ENCODE peak calls at places on chromosome 3, in six cellular contexts. R, M, Y, G, A and P are unnamed samples.

GRCh38 chr3:63995056-63995576 is 28.2 kb downstream of the PSMD6 start:
- DNase-seq in Y (no peak), M (no peak), R (no peak), A (peak; percentile 21), G (no peak), P (no peak)

GRCh38 chr3:178482981-178483380 is 53.3 kb upstream of the KCNMB2 start:
- DNase-seq in R (no peak), Y (no peak), M (no peak), A (no peak), G (no peak), P (no peak)

GRCh38 chr3:61936344-61936937 is 375.1 kb downstream of the PTPRG start:
- DNase-seq in M (peak; percentile 78), G (no peak), R (no peak), A (peak; percentile 55), Y (no peak), P (no peak)

GRCh38 chr3:171846594-171846993 is 3.4 kb downstream of the TMEM212 start:
- DNase-seq in M (no peak), Y (peak; percentile 15), R (no peak), G (peak; percentile 83), A (no peak), P (peak; percentile 78)

GRCh38 chr3:129005526-129006303 is 4.6 kb downstream of the EFCC1 start:
- DNase-seq in G (peak; percentile 18), Y (no peak), A (no peak), R (no peak), M (no peak), P (no peak)

GRCh38 chr3:100269410-100270217 is 8.8 kb downstream of the TBC1D23 start:
- DNase-seq in R (peak; percentile 98), M (no peak), G (peak; percentile 100), Y (peak; percentile 94), A (no peak), P (peak; percentile 100)

GRCh38 chr3:170178631-170179030 is 2.9 kb downstream of the PHC3 start:
- DNase-seq in A (no peak), R (no peak), G (no peak), M (no peak), Y (no peak), P (no peak)

GRCh38 chr3:27655536-27655935 is 66.6 kb downstream of the EOMES start:
- DNase-seq in R (no peak), G (no peak), Y (no peak), M (no peak), A (no peak), P (no peak)

GRCh38 chr3:7543294-7543693 is 682.4 kb downstream of the GRM7 start:
- DNase-seq in R (peak; percentile 5), G (peak; percentile 19), M (no peak), Y (no peak), A (no peak), P (peak; percentile 6)

GRCh38 chr3:18443670-18444596 is 18.8 kb upstream of the SATB1 start:
- DNase-seq in G (peak; percentile 24), M (peak; percentile 79), Y (peak; percentile 24), R (no peak), A (peak; percentile 64), P (no peak)

GRCh38 chr3:18447720-18448119 is 22.6 kb upstream of the SATB1 start:
- DNase-seq in M (no peak), R (no peak), Y (no peak), A (no peak), G (no peak), P (no peak)

GRCh38 chr3:18446067-18446793 is 21.1 kb upstream of the SATB1 start:
- DNase-seq in M (peak; percentile 52), A (peak; percentile 14), Y (no peak), R (no peak), G (no peak), P (no peak)

GRCh38 chr3:18444597-18445420 is 19.7 kb upstream of the SATB1 start:
- DNase-seq in R (peak; percentile 47), G (peak; percentile 59), M (peak; percentile 77), Y (peak; percentile 77), A (peak; percentile 92), P (no peak)

GRCh38 chr3:18445421-18446066 is 20.4 kb upstream of the SATB1 start:
- DNase-seq in Y (no peak), M (peak; percentile 45), R (no peak), G (no peak), A (peak; percentile 27), P (no peak)
- TF ChIP-seq EZH2 in Y (no peak), M (no peak), R (no peak), G (no peak), A (no peak), P (no peak)

DNA sequence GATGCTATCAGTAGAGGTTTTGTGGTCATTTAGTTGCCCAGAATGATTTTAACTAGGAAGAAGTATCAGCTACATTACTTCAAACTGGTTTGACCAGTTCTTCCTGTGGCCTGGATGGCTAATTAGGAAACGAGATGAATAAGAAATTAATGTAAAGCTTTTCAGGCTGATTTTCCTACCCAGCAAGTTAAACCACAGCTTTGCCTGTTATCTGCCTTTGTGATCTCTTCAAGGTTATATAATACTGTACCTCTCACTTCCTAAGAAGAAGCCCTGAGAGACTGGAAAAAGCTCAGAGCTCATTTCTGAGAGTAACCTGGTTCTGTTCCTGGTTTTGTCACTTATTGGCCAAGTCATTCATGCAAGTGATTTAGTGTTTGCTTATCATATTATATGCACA is 782.2 kb upstream of the GOLIM4 start:
- DNase-seq in G (no peak), R (peak; percentile 88), Y (peak; percentile 92), A (no peak), M (peak; percentile 40), P (no peak)
- TF ChIP-seq EZH2 in G (no peak), R (no peak), Y (no peak), A (no peak), M (no peak), P (no peak)

GRCh38 chr3:102302020-102302419 is 132.8 kb upstream of the ZPLD1 start:
- DNase-seq in M (no peak), A (no peak), G (no peak), R (no peak), Y (peak; percentile 33), P (no peak)

GRCh38 chr3:102304550-102304949 is 130.3 kb upstream of the ZPLD1 start:
- DNase-seq in R (no peak), Y (no peak), A (no peak), G (peak; percentile 11), M (no peak), P (no peak)

DNA sequence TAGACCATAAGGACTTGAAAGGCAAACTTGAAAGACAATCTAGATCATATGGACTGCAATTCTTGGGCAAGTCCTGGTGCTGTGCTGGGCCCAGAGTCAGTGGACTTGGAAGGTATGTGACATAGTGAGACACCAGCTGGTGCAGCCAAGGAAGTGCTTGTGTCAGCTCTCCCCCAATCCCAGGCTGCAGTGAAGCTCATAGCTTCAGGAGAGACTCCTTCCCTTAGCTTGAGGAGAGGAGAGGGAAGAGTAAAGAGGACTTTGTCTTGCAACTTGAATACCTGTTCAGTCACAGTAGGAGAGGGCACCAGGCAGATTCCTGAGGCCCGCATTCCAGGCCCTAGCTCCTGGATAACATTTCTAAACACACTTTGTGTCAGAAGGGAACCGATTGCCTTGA is 127.4 kb upstream of the ZPLD1 start:
- DNase-seq in M (peak; percentile 21), Y (no peak), A (no peak), R (no peak), G (no peak), P (no peak)
- TF ChIP-seq EZH2 in M (no peak), Y (no peak), A (no peak), R (no peak), G (no peak), P (no peak)

GRCh38 chr3:24493951-24494615 is 567 bp downstream of the THRB start:
- DNase-seq in A (peak; percentile 53), R (peak; percentile 69), Y (peak; percentile 60), M (peak; percentile 68), G (peak; percentile 10), P (no peak)
- TF ChIP-seq EZH2 in A (no peak), R (no peak), Y (no peak), M (no peak), G (no peak), P (peak; percentile 61)

GRCh38 chr3:57080171-57080570 is 19.7 kb downstream of the SPATA12 start:
- DNase-seq in Y (no peak), G (no peak), M (peak; percentile 50), A (no peak), R (no peak), P (no peak)

GRCh38 chr3:57077630-57078365 is 17.3 kb downstream of the SPATA12 start:
- DNase-seq in A (no peak), R (no peak), Y (no peak), G (no peak), M (no peak), P (no peak)

GRCh38 chr3:57079221-57079831 is 18.9 kb downstream of the SPATA12 start:
- DNase-seq in M (peak; percentile 88), R (peak; percentile 27), A (peak; percentile 81), G (peak; percentile 34), Y (peak; percentile 59), P (no peak)

GRCh38 chr3:57076422-57076951 is 16.0 kb downstream of the SPATA12 start:
- DNase-seq in M (no peak), A (no peak), R (no peak), Y (no peak), G (no peak), P (no peak)

DNA sequence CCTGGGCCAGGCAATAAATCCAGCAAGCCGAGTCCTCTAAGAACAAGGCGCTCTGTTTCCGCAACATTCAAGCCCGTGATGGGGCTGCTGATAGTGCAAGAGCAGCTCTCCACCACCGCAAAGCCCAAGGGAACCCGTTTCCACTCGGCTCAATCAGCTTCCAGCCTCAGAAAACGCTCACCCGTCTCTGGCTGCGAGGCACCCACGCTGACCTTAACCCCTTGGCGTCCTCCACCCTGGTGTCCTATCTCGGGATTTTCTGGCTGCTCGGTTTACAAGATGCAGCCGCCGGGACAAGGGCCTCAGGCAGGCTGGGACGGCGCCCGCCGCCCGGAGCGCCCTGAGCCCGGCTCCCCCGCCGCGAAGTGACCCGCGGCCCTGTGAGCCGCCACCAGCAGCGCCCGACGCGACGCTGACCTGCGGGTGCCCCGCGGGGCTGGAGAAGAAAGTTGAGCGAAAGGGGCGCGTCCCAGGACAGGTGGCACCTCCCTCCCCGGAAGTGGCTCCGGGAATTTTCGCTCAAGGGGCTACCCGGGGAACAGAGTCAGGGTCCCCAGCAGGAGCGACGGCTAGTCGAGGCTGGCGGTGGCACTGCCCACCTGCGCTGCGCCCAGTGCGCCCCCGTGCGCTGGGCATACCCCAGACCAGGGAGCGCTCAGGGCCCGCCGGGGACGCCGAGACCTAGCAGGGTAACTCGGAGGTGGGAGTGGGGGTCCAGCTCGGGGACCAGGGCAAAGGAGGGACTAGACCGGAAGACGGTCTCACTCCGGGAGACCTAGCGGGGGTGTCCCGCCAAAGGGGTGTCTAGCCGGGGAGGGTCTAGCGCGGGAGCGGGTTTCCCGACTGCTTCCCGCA is 18.1 kb downstream of the SPATA12 start:
- DNase-seq in R (peak; percentile 28), G (peak; percentile 55), A (peak; percentile 64), M (peak; percentile 73), Y (peak; percentile 47), P (peak; percentile 41)
- TF ChIP-seq EZH2 in R (no peak), G (peak; percentile 82), A (peak; percentile 54), M (no peak), Y (no peak), P (peak; percentile 70)

DNA sequence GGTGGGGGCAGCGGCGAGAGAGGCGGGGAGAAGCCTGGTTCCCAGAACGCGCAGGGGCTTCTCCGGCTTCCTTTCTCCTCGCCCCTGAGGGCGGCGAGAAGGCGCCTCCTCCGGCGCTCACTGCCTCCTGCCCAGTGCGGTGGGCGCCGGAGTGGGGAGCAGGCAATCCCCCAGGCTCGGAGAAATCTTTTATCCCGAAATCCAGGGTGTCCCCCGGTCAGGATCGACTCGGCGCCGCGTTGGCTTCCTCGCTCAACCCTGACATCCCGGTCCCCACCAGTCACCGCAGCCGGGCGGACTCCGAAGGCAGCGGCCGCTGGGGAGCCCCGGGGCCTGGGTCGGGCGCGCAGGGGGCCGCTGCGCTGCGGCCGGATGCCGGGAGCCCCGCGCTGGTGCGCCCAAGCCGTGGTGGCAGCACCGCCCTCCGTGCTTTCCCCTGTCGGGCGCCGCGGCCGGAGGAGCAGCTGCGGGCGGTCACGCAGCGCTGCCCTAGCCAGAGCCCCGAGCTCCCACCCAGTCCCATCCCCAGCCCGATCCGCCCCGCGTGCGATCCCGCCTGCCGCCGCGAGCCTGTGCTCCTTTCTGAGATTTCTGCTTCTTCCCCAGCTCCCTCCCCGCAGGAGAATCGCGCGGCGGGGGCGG is 827 bp upstream of the CACNA2D3 start:
- DNase-seq in G (peak; percentile 2), M (peak; percentile 59), Y (no peak), R (no peak), A (peak; percentile 64), P (no peak)
- TF ChIP-seq EZH2 in G (peak; percentile 51), M (peak; percentile 1), Y (no peak), R (no peak), A (peak; percentile 86), P (peak; percentile 95)